ENCODE peak calls at places on chromosome 17, in seven cellular contexts. F is HCT116, D is H1, O is SK-N-SH, P is HepG2, E is K562, W is GM12878. Q is an unnamed sample.

GRCh38 chr17:69764137-69764536 is 310.9 kb upstream of the KCNJ16 start:
- DNase-seq in F (no peak), D (no peak), O (no peak), P (no peak), E (no peak), W (no peak), Q (no peak)

GRCh38 chr17:69607162-69607834 is 192.8 kb downstream of the MAP2K6 start:
- DNase-seq in F (peak; percentile 57), D (peak; percentile 70), O (peak; percentile 62), P (peak; percentile 68), E (peak; percentile 21), W (peak; percentile 45), Q (peak; percentile 16)

GRCh38 chr17:75151893-75152292 is 2.4 kb downstream of the JPT1 start:
- DNase-seq in F (no peak), D (no peak), O (peak; percentile 57), P (no peak), E (no peak), W (no peak), Q (peak; percentile 33)

GRCh38 chr17:410674-411401 is 58.2 kb upstream of the RPH3AL start:
- DNase-seq in F (no peak), D (peak; percentile 52), O (peak; percentile 48), P (no peak), E (peak; percentile 22), W (no peak), Q (no peak)

GRCh38 chr17:63823659-63824331 is 3.4 kb upstream of the PSMC5 start:
- DNase-seq in F (no peak), D (no peak), O (no peak), P (no peak), E (no peak), W (no peak), Q (no peak)

GRCh38 chr17:47013341-47013740 is 34.3 kb upstream of the RPRML start:
- DNase-seq in F (no peak), D (no peak), O (no peak), P (no peak), E (no peak), W (no peak), Q (no peak)

GRCh38 chr17:74417178-74418045 is 14.5 kb upstream of the GPRC5C start:
- DNase-seq in F (peak; percentile 98), D (no peak), O (no peak), P (peak; percentile 89), E (no peak), W (peak; percentile 56), Q (peak; percentile 40)

GRCh38 chr17:21279582-21279981 is 4.9 kb upstream of the MAP2K3 start:
- DNase-seq in F (no peak), D (no peak), O (no peak), P (no peak), E (no peak), W (no peak), Q (no peak)

GRCh38 chr17:35793257-35793656 is 2.2 kb downstream of the MMP28 start:
- DNase-seq in F (no peak), D (no peak), O (no peak), P (no peak), E (no peak), W (no peak), Q (no peak)

GRCh38 chr17:66200685-66201092 is 8.8 kb upstream of the CEP112 start:
- DNase-seq in F (peak; percentile 89), D (peak; percentile 52), O (peak; percentile 75), P (peak; percentile 87), E (peak; percentile 37), W (no peak), Q (peak; percentile 57)

GRCh38 chr17:47789611-47790520 is 31.7 kb downstream of the OSBPL7 start:
- DNase-seq in F (no peak), D (peak; percentile 83), O (peak; percentile 96), P (no peak), E (peak; percentile 71), W (no peak), Q (peak; percentile 75)

GRCh38 chr17:58525239-58525638 is 10.8 kb upstream of the MTMR4 start:
- DNase-seq in F (no peak), D (no peak), O (no peak), P (no peak), E (no peak), W (no peak), Q (no peak)

GRCh38 chr17:47966079-47966519 is 4.8 kb upstream of the CDK5RAP3 start:
- DNase-seq in F (no peak), D (no peak), O (no peak), P (peak; percentile 65), E (no peak), W (no peak), Q (no peak)

GRCh38 chr17:2937331-2938003 is 125.9 kb downstream of the OR1D5 start:
- DNase-seq in F (no peak), D (no peak), O (peak; percentile 59), P (no peak), E (no peak), W (no peak), Q (peak; percentile 21)

GRCh38 chr17:21298056-21298982 is 13.8 kb downstream of the MAP2K3 start:
- DNase-seq in F (no peak), D (no peak), O (no peak), P (no peak), E (no peak), W (no peak), Q (no peak)

GRCh38 chr17:5793899-5794298 is 209.6 kb upstream of the NLRP1 start:
- DNase-seq in F (no peak), D (no peak), O (no peak), P (no peak), E (no peak), W (no peak), Q (no peak)

GRCh38 chr17:77664097-77664729 is 294.3 kb upstream of the TNRC6C start:
- DNase-seq in F (no peak), D (no peak), O (no peak), P (no peak), E (no peak), W (no peak), Q (no peak)
- TF ChIP-seq JUND in F (no peak), D (no peak), O (no peak), P (no peak), E (no peak), W (no peak), Q (no peak)

DNA sequence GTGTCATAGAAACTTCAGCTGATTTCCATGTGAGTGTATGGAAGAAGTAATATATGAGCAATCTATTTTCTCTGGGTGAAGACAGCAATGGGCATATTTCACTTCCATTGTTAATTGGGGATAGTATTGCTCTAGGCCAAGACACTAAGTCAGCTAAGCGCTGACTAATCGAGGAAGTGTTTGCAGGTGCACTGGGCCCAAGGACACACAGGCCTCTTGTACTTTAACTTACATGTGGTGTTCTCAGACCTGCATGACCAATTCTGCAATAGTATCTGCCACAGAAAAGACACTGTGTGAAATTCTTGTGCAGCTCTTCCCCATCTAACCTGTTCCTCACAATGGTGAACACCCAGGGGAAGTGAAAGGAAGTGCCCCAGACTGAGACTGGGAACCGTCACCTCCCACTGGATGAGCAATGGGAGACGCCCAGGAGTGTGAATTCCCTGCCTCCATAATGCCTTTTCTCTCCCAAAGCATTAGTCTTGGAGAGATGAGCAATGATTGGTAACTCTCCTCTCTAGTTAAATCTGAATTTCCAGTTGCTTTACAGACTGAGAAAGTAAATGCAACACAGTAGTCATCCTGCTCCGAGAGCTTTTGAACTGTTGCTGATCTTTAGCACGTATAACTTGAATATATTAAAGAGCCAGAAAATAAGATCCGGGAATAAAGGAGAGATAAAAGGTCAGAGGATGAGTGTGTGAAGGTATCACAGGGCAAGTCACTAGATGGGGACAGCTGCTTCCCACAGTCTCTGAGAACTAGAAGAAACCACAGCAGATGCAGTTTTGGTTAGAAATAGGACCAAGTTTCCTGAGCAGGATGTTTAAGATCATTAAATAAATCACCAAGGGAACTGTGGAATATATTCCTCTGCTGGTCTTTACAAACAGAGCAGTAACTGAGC is 82.6 kb downstream of the CDK5R1 start:
- DNase-seq in F (no peak), D (peak; percentile 37), O (no peak), P (no peak), E (no peak), W (peak; percentile 90), Q (no peak)
- TF ChIP-seq JUND in F (no peak), D (no peak), O (no peak), P (no peak), E (no peak), W (no peak), Q (no peak)

DNA sequence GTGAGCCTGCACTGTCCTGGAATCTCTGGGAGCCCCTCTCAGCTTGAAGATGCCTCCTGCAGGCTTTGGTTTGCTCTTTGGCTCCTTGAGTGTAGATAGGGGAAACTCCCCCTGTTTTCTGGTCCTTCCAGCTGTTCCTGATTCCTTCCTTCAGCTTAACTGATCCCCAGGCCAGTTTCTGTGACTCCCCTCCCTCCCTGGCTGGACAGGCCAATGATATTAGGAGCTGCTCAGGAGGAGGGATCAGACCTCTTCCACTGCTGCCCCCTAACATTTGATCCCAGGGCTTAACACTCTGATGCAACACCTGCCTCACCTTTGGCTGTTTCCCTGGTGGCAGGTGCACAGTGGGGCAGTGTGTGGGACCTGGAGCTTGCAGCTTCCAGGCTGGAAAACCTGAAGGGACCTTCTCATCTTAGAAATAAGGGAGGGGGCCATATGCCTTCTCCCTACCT is at the start of gene TAC4:
- DNase-seq in F (no peak), D (no peak), O (no peak), P (no peak), E (no peak), W (no peak), Q (no peak)
- TF ChIP-seq JUND in F (no peak), D (no peak), O (no peak), P (no peak), E (no peak), W (no peak), Q (no peak)

DNA sequence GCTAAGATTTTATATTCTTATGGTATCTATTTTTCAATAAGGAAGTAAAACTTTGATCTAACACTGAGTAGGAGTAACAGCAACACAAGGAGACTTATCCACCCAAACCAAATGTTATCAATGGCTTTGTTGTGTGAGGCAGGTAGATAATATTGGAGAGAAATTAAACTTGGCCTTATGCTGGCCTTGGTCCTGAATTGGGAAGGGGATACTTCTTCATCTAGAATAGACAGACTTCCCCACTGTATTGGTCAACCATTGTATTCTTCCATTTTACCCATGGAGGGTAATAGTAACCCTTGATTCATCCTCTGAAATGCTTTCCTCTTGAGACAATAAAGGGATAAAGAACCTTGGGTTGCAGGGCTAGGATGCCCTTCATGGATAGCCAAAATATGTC is 76.3 kb upstream of the ANKFN1 start:
- DNase-seq in F (no peak), D (no peak), O (no peak), P (no peak), E (no peak), W (no peak), Q (no peak)
- TF ChIP-seq JUND in F (no peak), D (no peak), O (no peak), P (no peak), E (no peak), W (no peak), Q (no peak)

GRCh38 chr17:19362293-19363113 is at the start of gene B9D1:
- DNase-seq in F (peak; percentile 87), D (peak; percentile 97), O (peak; percentile 99), P (peak; percentile 77), E (peak; percentile 94), W (peak; percentile 73), Q (peak; percentile 98)

GRCh38 chr17:19364699-19365498 is 2.4 kb upstream of the B9D1 start:
- DNase-seq in F (no peak), D (no peak), O (peak; percentile 40), P (peak; percentile 70), E (no peak), W (no peak), Q (no peak)

GRCh38 chr17:19361975-19362292 is 589 bp downstream of the B9D1 start:
- DNase-seq in F (no peak), D (no peak), O (no peak), P (no peak), E (no peak), W (no peak), Q (no peak)

GRCh38 chr17:19363114-19363438 is 553 bp upstream of the B9D1 start:
- DNase-seq in F (no peak), D (no peak), O (no peak), P (no peak), E (no peak), W (no peak), Q (no peak)

GRCh38 chr17:19363460-19364035 is 1.0 kb upstream of the B9D1 start:
- DNase-seq in F (no peak), D (no peak), O (no peak), P (no peak), E (no peak), W (no peak), Q (no peak)
- TF ChIP-seq JUND in F (no peak), D (no peak), O (no peak), P (no peak), E (no peak), W (no peak), Q (no peak)